ENCODE peak calls at places on chromosome X, in eight cellular contexts. W is coronary artery; K is CD4-positive, CD25-positive, alpha-beta regulatory T cell; H is ureter; M is hepatocyte; T is progenitor cell of endocrine pancreas; R is NCI-H187; B is activated CD8-positive, alpha-beta T cell treated with anti-CD3 and anti-CD28 coated beads for 36 hours. L is an unnamed sample.

GRCh38 chrX:42776195-42776594 is 1.8 kb downstream of the PPP1R2C start:
- DNase-seq in M (peak; percentile 18), W (no peak), R (no peak), B (no peak), H (no peak), T (no peak), K (no peak), L (no peak)

GRCh38 chrX:24858004-24858746 is 157.6 kb downstream of the ARX start:
- DNase-seq in K (no peak), H (no peak), T (no peak), B (no peak), M (no peak), W (no peak), R (no peak), L (no peak)

GRCh38 chrX:44152867-44153266 is 179.7 kb upstream of the NDP start:
- DNase-seq in R (no peak), B (no peak), H (no peak), W (no peak), T (no peak), M (no peak), K (no peak), L (no peak)

GRCh38 chrX:153639177-153640044 is 7.6 kb upstream of the DUSP9 start:
- DNase-seq in B (no peak), K (no peak), M (peak; percentile 5), R (no peak), T (no peak), W (peak; percentile 63), H (peak; percentile 37), L (no peak)

GRCh38 chrX:39204349-39204748 is 403.1 kb downstream of the MID1IP1 start:
- DNase-seq in M (no peak), W (no peak), T (no peak), B (no peak), H (no peak), R (no peak), K (no peak), L (no peak)

GRCh38 chrX:46204721-46205422 is 340.3 kb downstream of the ZNF674 start:
- DNase-seq in K (no peak), R (no peak), T (no peak), M (no peak), H (no peak), B (no peak), W (no peak), L (no peak)

GRCh38 chrX:131746491-131746968 is 202.7 kb downstream of the OR13H1 start:
- DNase-seq in H (peak; percentile 88), B (no peak), M (no peak), K (peak; percentile 90), T (no peak), W (peak; percentile 88), R (peak; percentile 67), L (no peak)

GRCh38 chrX:19178402-19178801 is 56.1 kb upstream of the ADGRG2 start:
- DNase-seq in T (no peak), H (no peak), K (no peak), W (no peak), R (no peak), M (no peak), B (no peak), L (no peak)

L was measured in neuronal stem cell.